ENCODE peak calls at places on chromosomes 2 and 18, in ten cellular contexts. One of them, this sample, is unnamed.

GRCh38 chr2:47043142-47043890 is 111.8 kb downstream of the STPG4 start:
- DNase-seq in astrocyte of the spinal cord: peak
- DNase-seq in MCF 10A: peak
- DNase-seq in CD8-positive, alpha-beta T cell: no peak
- DNase-seq in choroid plexus epithelial cell: peak
- DNase-seq in AG10803: peak
- DNase-seq in dorsolateral prefrontal cortex: peak
- DNase-seq in vagina: no peak
- DNase-seq in lung: peak
- DNase-seq in testis: peak
- DNase-seq in this sample: peak

GRCh38 chr2:57692395-57692794 is 354.2 kb upstream of the VRK2 start:
- DNase-seq in CD8-positive, alpha-beta T cell: no peak
- DNase-seq in AG10803: no peak
- DNase-seq in MCF 10A: no peak
- DNase-seq in lung: no peak
- DNase-seq in choroid plexus epithelial cell: no peak
- DNase-seq in testis: no peak
- DNase-seq in astrocyte of the spinal cord: no peak
- DNase-seq in vagina: no peak
- DNase-seq in dorsolateral prefrontal cortex: no peak
- DNase-seq in this sample: no peak

GRCh38 chr2:66469219-66469902 is 34.4 kb downstream of the MEIS1 start:
- DNase-seq in dorsolateral prefrontal cortex: no peak
- DNase-seq in lung: no peak
- DNase-seq in AG10803: no peak
- DNase-seq in CD8-positive, alpha-beta T cell: no peak
- DNase-seq in astrocyte of the spinal cord: no peak
- DNase-seq in MCF 10A: no peak
- DNase-seq in testis: no peak
- DNase-seq in choroid plexus epithelial cell: no peak
- DNase-seq in vagina: no peak
- DNase-seq in this sample: no peak

GRCh38 chr2:165044505-165045303 is 89.4 kb upstream of the SLC38A11 start:
- DNase-seq in testis: no peak
- DNase-seq in CD8-positive, alpha-beta T cell: no peak
- DNase-seq in astrocyte of the spinal cord: no peak
- DNase-seq in AG10803: no peak
- DNase-seq in dorsolateral prefrontal cortex: no peak
- DNase-seq in choroid plexus epithelial cell: no peak
- DNase-seq in vagina: no peak
- DNase-seq in lung: no peak
- DNase-seq in MCF 10A: no peak
- DNase-seq in this sample: no peak

GRCh38 chr2:218981390-218982311 is 3.3 kb downstream of the FEV start:
- DNase-seq in vagina: no peak
- DNase-seq in lung: no peak
- DNase-seq in MCF 10A: no peak
- DNase-seq in astrocyte of the spinal cord: no peak
- DNase-seq in AG10803: no peak
- DNase-seq in CD8-positive, alpha-beta T cell: no peak
- DNase-seq in testis: peak
- DNase-seq in dorsolateral prefrontal cortex: no peak
- DNase-seq in choroid plexus epithelial cell: no peak
- DNase-seq in this sample: no peak

GRCh38 chr18:48947102-48947501 is 3.7 kb downstream of the SMAD7 start:
- DNase-seq in astrocyte of the spinal cord: no peak
- DNase-seq in vagina: no peak
- DNase-seq in choroid plexus epithelial cell: peak
- DNase-seq in dorsolateral prefrontal cortex: no peak
- DNase-seq in CD8-positive, alpha-beta T cell: no peak
- DNase-seq in MCF 10A: no peak
- DNase-seq in lung: no peak
- DNase-seq in AG10803: no peak
- DNase-seq in testis: no peak
- DNase-seq in this sample: no peak

GRCh38 chr18:79315589-79315988 is 80.1 kb upstream of the NFATC1 start:
- DNase-seq in lung: no peak
- DNase-seq in testis: no peak
- DNase-seq in astrocyte of the spinal cord: no peak
- DNase-seq in choroid plexus epithelial cell: no peak
- DNase-seq in vagina: no peak
- DNase-seq in MCF 10A: no peak
- DNase-seq in dorsolateral prefrontal cortex: no peak
- DNase-seq in AG10803: no peak
- DNase-seq in CD8-positive, alpha-beta T cell: no peak
- DNase-seq in this sample: no peak

GRCh38 chr2:54789878-54790277 is 66.4 kb downstream of the EML6 start:
- DNase-seq in lung: no peak
- DNase-seq in MCF 10A: no peak
- DNase-seq in testis: no peak
- DNase-seq in dorsolateral prefrontal cortex: no peak
- DNase-seq in astrocyte of the spinal cord: no peak
- DNase-seq in vagina: no peak
- DNase-seq in AG10803: no peak
- DNase-seq in CD8-positive, alpha-beta T cell: no peak
- DNase-seq in choroid plexus epithelial cell: no peak
- DNase-seq in this sample: no peak

GRCh38 chr2:42367835-42368234 is 6.8 kb upstream of the COX7A2L start:
- DNase-seq in lung: no peak
- DNase-seq in choroid plexus epithelial cell: peak
- DNase-seq in AG10803: peak
- DNase-seq in MCF 10A: no peak
- DNase-seq in vagina: no peak
- DNase-seq in CD8-positive, alpha-beta T cell: no peak
- DNase-seq in testis: peak
- DNase-seq in astrocyte of the spinal cord: no peak
- DNase-seq in dorsolateral prefrontal cortex: no peak
- DNase-seq in this sample: peak

GRCh38 chr2:206255003-206255402 is 19.5 kb upstream of the ZDBF2 start:
- DNase-seq in astrocyte of the spinal cord: no peak
- DNase-seq in choroid plexus epithelial cell: no peak
- DNase-seq in dorsolateral prefrontal cortex: no peak
- DNase-seq in testis: no peak
- DNase-seq in CD8-positive, alpha-beta T cell: no peak
- DNase-seq in lung: no peak
- DNase-seq in MCF 10A: no peak
- DNase-seq in AG10803: no peak
- DNase-seq in vagina: no peak
- DNase-seq in this sample: no peak

GRCh38 chr2:185227391-185227790 is 511.2 kb upstream of the FSIP2 start:
- DNase-seq in astrocyte of the spinal cord: no peak
- DNase-seq in AG10803: no peak
- DNase-seq in MCF 10A: no peak
- DNase-seq in testis: no peak
- DNase-seq in vagina: no peak
- DNase-seq in dorsolateral prefrontal cortex: no peak
- DNase-seq in lung: no peak
- DNase-seq in CD8-positive, alpha-beta T cell: no peak
- DNase-seq in choroid plexus epithelial cell: no peak
- DNase-seq in this sample: no peak

GRCh38 chr18:79554945-79555645 is 124.5 kb upstream of the CTDP1 start:
- DNase-seq in CD8-positive, alpha-beta T cell: no peak
- DNase-seq in dorsolateral prefrontal cortex: no peak
- DNase-seq in MCF 10A: no peak
- DNase-seq in choroid plexus epithelial cell: no peak
- DNase-seq in testis: no peak
- DNase-seq in astrocyte of the spinal cord: no peak
- DNase-seq in AG10803: no peak
- DNase-seq in lung: no peak
- DNase-seq in vagina: no peak
- DNase-seq in this sample: no peak

GRCh38 chr2:224039080-224039769 is at the start of gene SERPINE2:
- DNase-seq in choroid plexus epithelial cell: peak
- DNase-seq in CD8-positive, alpha-beta T cell: no peak
- DNase-seq in vagina: peak
- DNase-seq in AG10803: peak
- DNase-seq in testis: peak
- DNase-seq in lung: no peak
- DNase-seq in MCF 10A: peak
- DNase-seq in dorsolateral prefrontal cortex: peak
- DNase-seq in astrocyte of the spinal cord: peak
- DNase-seq in this sample: peak
- TF ChIP-seq CTCF in choroid plexus epithelial cell: peak
- TF ChIP-seq CTCF in CD8-positive, alpha-beta T cell: no peak
- TF ChIP-seq CTCF in vagina: no peak
- TF ChIP-seq CTCF in AG10803: peak
- TF ChIP-seq CTCF in testis: no peak
- TF ChIP-seq CTCF in lung: no peak
- TF ChIP-seq CTCF in MCF 10A: peak
- TF ChIP-seq CTCF in dorsolateral prefrontal cortex: peak
- TF ChIP-seq CTCF in astrocyte of the spinal cord: peak
- TF ChIP-seq CTCF in this sample: peak

DNA sequence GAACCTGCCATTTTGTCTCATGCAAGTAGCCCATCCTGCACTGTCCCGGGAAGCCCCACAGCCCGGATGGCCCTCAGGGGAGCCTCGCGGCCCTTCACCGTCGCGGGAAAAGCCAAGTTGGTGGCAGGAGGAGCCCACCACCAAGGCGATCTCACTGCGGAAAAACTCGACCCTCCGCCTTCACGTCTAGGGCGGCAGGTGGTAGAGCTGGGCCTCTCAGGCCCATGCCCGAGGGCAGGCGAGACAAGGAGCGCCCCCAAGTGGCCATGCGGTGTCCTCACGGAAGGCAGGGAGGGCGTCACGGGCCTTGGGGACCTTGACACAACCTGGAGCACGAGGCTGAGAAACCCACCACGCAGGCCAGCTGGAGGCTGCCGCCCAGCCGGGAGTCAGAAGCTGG is 34.8 kb upstream of the SKA1 start:
- DNase-seq in CD8-positive, alpha-beta T cell: no peak
- DNase-seq in vagina: no peak
- DNase-seq in choroid plexus epithelial cell: no peak
- DNase-seq in dorsolateral prefrontal cortex: no peak
- DNase-seq in AG10803: no peak
- DNase-seq in MCF 10A: no peak
- DNase-seq in astrocyte of the spinal cord: no peak
- DNase-seq in lung: no peak
- DNase-seq in testis: peak
- DNase-seq in this sample: no peak
- TF ChIP-seq CTCF in CD8-positive, alpha-beta T cell: no peak
- TF ChIP-seq CTCF in vagina: no peak
- TF ChIP-seq CTCF in choroid plexus epithelial cell: no peak
- TF ChIP-seq CTCF in dorsolateral prefrontal cortex: no peak
- TF ChIP-seq CTCF in AG10803: no peak
- TF ChIP-seq CTCF in MCF 10A: peak
- TF ChIP-seq CTCF in astrocyte of the spinal cord: no peak
- TF ChIP-seq CTCF in lung: no peak
- TF ChIP-seq CTCF in testis: no peak
- TF ChIP-seq CTCF in this sample: no peak

GRCh38 chr18:46541626-46542189 is 115.3 kb downstream of the LOXHD1 start:
- DNase-seq in astrocyte of the spinal cord: no peak
- DNase-seq in testis: no peak
- DNase-seq in CD8-positive, alpha-beta T cell: no peak
- DNase-seq in MCF 10A: no peak
- DNase-seq in choroid plexus epithelial cell: no peak
- DNase-seq in vagina: no peak
- DNase-seq in dorsolateral prefrontal cortex: no peak
- DNase-seq in lung: no peak
- DNase-seq in AG10803: no peak
- DNase-seq in this sample: no peak

GRCh38 chr18:46550609-46551008 is 106.4 kb downstream of the LOXHD1 start:
- DNase-seq in MCF 10A: no peak
- DNase-seq in CD8-positive, alpha-beta T cell: no peak
- DNase-seq in dorsolateral prefrontal cortex: no peak
- DNase-seq in lung: no peak
- DNase-seq in choroid plexus epithelial cell: no peak
- DNase-seq in astrocyte of the spinal cord: no peak
- DNase-seq in vagina: no peak
- DNase-seq in AG10803: no peak
- DNase-seq in testis: no peak
- DNase-seq in this sample: no peak

GRCh38 chr18:46542545-46542944 is 114.5 kb downstream of the LOXHD1 start:
- DNase-seq in dorsolateral prefrontal cortex: no peak
- DNase-seq in astrocyte of the spinal cord: no peak
- DNase-seq in vagina: no peak
- DNase-seq in MCF 10A: peak
- DNase-seq in AG10803: no peak
- DNase-seq in choroid plexus epithelial cell: peak
- DNase-seq in lung: no peak
- DNase-seq in testis: no peak
- DNase-seq in CD8-positive, alpha-beta T cell: no peak
- DNase-seq in this sample: peak

GRCh38 chr18:46546111-46546640 is 110.8 kb downstream of the LOXHD1 start:
- DNase-seq in CD8-positive, alpha-beta T cell: no peak
- DNase-seq in MCF 10A: no peak
- DNase-seq in vagina: no peak
- DNase-seq in dorsolateral prefrontal cortex: no peak
- DNase-seq in lung: no peak
- DNase-seq in choroid plexus epithelial cell: no peak
- DNase-seq in astrocyte of the spinal cord: no peak
- DNase-seq in testis: no peak
- DNase-seq in AG10803: peak
- DNase-seq in this sample: peak

GRCh38 chr18:46547520-46547919 is 109.5 kb downstream of the LOXHD1 start:
- DNase-seq in dorsolateral prefrontal cortex: no peak
- DNase-seq in astrocyte of the spinal cord: no peak
- DNase-seq in vagina: no peak
- DNase-seq in CD8-positive, alpha-beta T cell: no peak
- DNase-seq in AG10803: no peak
- DNase-seq in choroid plexus epithelial cell: no peak
- DNase-seq in testis: no peak
- DNase-seq in MCF 10A: no peak
- DNase-seq in lung: no peak
- DNase-seq in this sample: peak
- TF ChIP-seq CTCF in dorsolateral prefrontal cortex: no peak
- TF ChIP-seq CTCF in astrocyte of the spinal cord: no peak
- TF ChIP-seq CTCF in vagina: no peak
- TF ChIP-seq CTCF in CD8-positive, alpha-beta T cell: no peak
- TF ChIP-seq CTCF in AG10803: no peak
- TF ChIP-seq CTCF in choroid plexus epithelial cell: no peak
- TF ChIP-seq CTCF in testis: no peak
- TF ChIP-seq CTCF in MCF 10A: no peak
- TF ChIP-seq CTCF in lung: no peak
- TF ChIP-seq CTCF in this sample: no peak

GRCh38 chr2:118971245-118972122 is 29.5 kb downstream of the MARCO start:
- DNase-seq in CD8-positive, alpha-beta T cell: no peak
- DNase-seq in vagina: peak
- DNase-seq in testis: no peak
- DNase-seq in AG10803: no peak
- DNase-seq in dorsolateral prefrontal cortex: no peak
- DNase-seq in lung: no peak
- DNase-seq in astrocyte of the spinal cord: no peak
- DNase-seq in MCF 10A: peak
- DNase-seq in choroid plexus epithelial cell: no peak
- DNase-seq in this sample: no peak
- TF ChIP-seq CTCF in CD8-positive, alpha-beta T cell: no peak
- TF ChIP-seq CTCF in vagina: no peak
- TF ChIP-seq CTCF in testis: no peak
- TF ChIP-seq CTCF in AG10803: no peak
- TF ChIP-seq CTCF in dorsolateral prefrontal cortex: no peak
- TF ChIP-seq CTCF in lung: no peak
- TF ChIP-seq CTCF in astrocyte of the spinal cord: no peak
- TF ChIP-seq CTCF in MCF 10A: no peak
- TF ChIP-seq CTCF in choroid plexus epithelial cell: no peak
- TF ChIP-seq CTCF in this sample: no peak

This sample was measured in fibroblast of the aortic adventitia.